ENCODE peak calls at places on chromosomes 2 and 18, in four cellular contexts. T is IMR-90, X is transverse colon, R is esophagus squamous epithelium. A is an unnamed sample.

GRCh38 chr18:44602845-44603244 is 77.8 kb upstream of the SETBP1 start:
- DNase-seq in R (no peak), X (no peak), T (no peak), A (no peak)

GRCh38 chr2:165018207-165018606 is 62.9 kb upstream of the SLC38A11 start:
- DNase-seq in T (peak; percentile 1), X (no peak), R (no peak), A (no peak)

GRCh38 chr18:74284501-74285004 is 7.2 kb downstream of the CYB5A start:
- DNase-seq in X (no peak), R (no peak), T (no peak), A (peak; percentile 79)

GRCh38 chr2:168050377-168050776 is 197.0 kb downstream of the STK39 start:
- DNase-seq in R (no peak), T (no peak), X (no peak), A (no peak)

GRCh38 chr2:237475704-237476107 is 11.3 kb upstream of the MLPH start:
- DNase-seq in X (no peak), T (peak; percentile 60), R (no peak), A (no peak)

GRCh38 chr18:57052173-57052572 is 94.7 kb upstream of the BOD1L2 start:
- DNase-seq in X (no peak), R (no peak), T (no peak), A (no peak)

GRCh38 chr2:190781604-190782198 is 98.9 kb upstream of the GLS start:
- DNase-seq in X (peak; percentile 63), R (no peak), T (peak; percentile 76), A (no peak)

GRCh38 chr2:128311755-128312341 is 6.8 kb downstream of the HS6ST1 start:
- DNase-seq in R (no peak), X (no peak), T (no peak), A (peak; percentile 72)

GRCh38 chr18:34576622-34577021 is 133.5 kb upstream of the DTNA start:
- DNase-seq in T (no peak), X (no peak), R (no peak), A (no peak)

GRCh38 chr2:226726546-226726945 is 73.1 kb downstream of the IRS1 start:
- DNase-seq in T (peak; percentile 63), R (no peak), X (no peak), A (no peak)

GRCh38 chr2:219254590-219255219 is 987 bp upstream of the TUBA4A start:
- DNase-seq in X (no peak), T (no peak), R (no peak), A (no peak)

GRCh38 chr2:96100893-96101304 is 15.5 kb downstream of the ADRA2B start:
- DNase-seq in T (no peak), X (no peak), R (no peak), A (no peak)

GRCh38 chr2:206250041-206250897 is 24.2 kb upstream of the ZDBF2 start:
- DNase-seq in R (no peak), X (no peak), T (peak; percentile 4), A (no peak)

GRCh38 chr2:128722469-128722868 is 403.8 kb upstream of the HS6ST1 start:
- DNase-seq in X (no peak), R (no peak), T (no peak), A (no peak)

GRCh38 chr2:63888490-63889402 is 47.0 kb downstream of the UGP2 start:
- DNase-seq in R (no peak), T (peak; percentile 48), X (peak; percentile 32), A (no peak)

GRCh38 chr2:223051580-223052375 is at the start of gene KCNE4:
- DNase-seq in R (no peak), X (peak; percentile 17), T (peak; percentile 82), A (no peak)
- TF ChIP-seq POLR2A in R (no peak), X (peak; percentile 62), T (peak; percentile 94), A (no peak)

DNA sequence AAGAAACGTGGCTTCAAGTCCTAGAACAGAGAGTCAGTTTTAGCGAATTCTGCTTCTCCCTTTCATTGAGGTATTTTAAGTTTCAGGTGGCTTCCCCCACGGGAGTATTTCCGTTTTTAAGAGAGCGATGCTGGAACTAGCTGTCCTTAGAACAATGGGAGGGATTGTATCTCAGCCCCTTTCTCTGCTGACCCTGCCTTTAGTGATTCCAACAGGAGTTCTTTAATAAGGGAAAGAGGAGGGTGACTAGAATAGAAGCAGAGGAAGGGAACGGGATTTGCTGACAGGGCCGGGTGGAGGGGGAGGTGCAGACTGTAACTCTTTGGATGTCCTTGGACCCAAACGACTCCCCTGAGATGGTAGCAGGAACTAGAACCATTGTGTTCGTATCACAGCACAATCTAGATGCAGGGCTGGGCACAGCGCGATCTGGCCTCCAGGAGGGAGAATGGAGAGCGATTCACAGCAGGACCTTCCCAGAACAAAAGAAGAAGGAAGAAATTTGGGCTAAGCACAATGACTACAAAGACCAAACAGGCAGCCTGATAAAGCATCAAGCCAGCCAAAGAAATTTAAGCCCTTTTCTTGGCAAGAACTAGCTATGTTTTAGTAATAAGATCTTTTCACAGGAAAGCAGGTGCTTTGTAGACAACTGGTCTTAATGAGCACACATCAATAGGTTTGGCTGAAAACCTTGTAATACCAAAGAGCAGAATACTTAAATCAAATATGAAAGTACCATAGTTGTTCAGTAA is 15.8 kb upstream of the RTTN start:
- DNase-seq in T (no peak), R (no peak), X (no peak), A (no peak)
- H3K4me3 ChIP-seq in T (no peak overlapping the region), R (no peak overlapping the region), X (no peak overlapping the region), A (no peak overlapping the region)

GRCh38 chr2:157876771-157877108 is 610 bp upstream of the ACVR1 start:
- DNase-seq in X (no peak), T (peak; percentile 11), R (no peak), A (no peak)

GRCh38 chr2:157875720-157876065 is 437 bp downstream of the ACVR1 start:
- DNase-seq in T (no peak), R (no peak), X (peak; percentile 71), A (peak; percentile 89)

GRCh38 chr2:157877761-157878400 is 1.8 kb upstream of the ACVR1 start:
- DNase-seq in R (no peak), T (no peak), X (no peak), A (no peak)

GRCh38 chr2:157874997-157875719 is 972 bp downstream of the ACVR1 start:
- DNase-seq in X (peak; percentile 11), T (peak; percentile 93), R (no peak), A (peak; percentile 48)

GRCh38 chr2:157876066-157876770 is at the start of gene ACVR1:
- DNase-seq in R (peak; percentile 62), T (peak; percentile 98), X (peak; percentile 95), A (peak; percentile 92)
- TF ChIP-seq CTCF in R (peak; percentile 48), T (peak; percentile 52), X (no peak), A (no peak)

DNA sequence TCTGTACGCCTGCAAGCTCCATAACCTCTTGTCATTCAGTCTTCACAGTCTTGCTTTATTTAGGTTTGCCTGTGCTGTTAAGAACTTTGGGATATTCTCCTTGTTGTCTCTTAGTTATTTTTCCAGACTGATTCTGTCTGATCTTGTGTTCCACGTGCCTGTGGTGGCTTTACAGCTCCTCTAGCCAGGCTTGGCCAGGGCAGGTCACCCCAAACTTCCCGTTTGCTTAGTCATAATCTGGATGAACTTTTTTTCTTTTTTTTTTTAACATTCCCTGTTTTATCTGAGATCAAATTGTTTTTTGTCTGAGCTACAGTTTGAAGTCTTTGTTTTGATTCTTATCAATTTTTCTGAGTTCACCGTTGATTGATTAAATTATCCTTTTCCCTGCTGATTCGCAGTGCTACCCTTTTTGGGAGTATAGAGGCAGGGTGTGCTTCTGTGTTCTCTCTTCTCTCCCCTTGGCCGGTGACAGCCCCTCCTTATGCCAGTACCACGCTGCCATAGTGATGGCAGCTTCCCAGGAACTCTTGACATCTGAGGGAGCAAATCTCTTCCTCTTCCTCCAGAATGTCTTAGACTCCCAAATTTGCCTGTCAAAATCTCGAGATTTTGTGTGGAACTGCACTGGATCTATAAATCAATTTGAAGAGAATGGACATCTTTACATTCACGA is 2.5 kb downstream of the SP100 start:
- DNase-seq in X (no peak), R (no peak), T (peak; percentile 77), A (no peak)
- TF ChIP-seq POLR2A in X (no peak), R (no peak), T (no peak), A (no peak)

GRCh38 chr2:231925303-231926179 is 655 bp downstream of the NPPC start:
- DNase-seq in X (peak; percentile 83), R (no peak), T (peak; percentile 83), A (peak; percentile 95)
- H3K4me3 ChIP-seq in X (peak overlapping the region; percentile 30), R (peak overlapping the region; percentile 48), T (peak overlapping the region; percentile 41), A (peak overlapping the region; percentile 21)

DNA sequence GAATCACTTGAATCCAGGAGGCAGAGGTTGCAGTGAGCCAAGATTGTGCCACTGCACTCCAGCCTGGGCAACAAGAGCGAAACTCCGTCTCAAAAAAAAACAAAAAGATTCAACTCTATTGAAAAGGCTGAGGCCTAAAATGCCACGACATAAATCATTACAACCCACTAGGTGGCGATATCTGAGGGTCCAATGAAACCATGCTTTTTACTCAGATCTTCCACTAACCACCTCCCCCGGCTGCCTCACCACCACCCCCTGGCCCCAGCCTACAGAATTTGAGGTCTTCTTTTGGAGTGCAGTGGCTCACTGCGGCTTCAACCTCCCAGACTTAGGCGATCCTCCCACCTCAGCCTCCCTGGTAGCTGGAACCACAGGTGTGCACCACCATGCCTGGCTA is 57.5 kb downstream of the AP1S3 start:
- DNase-seq in R (no peak), T (peak; percentile 34), X (no peak), A (no peak)
- TF ChIP-seq CTCF in R (no peak), T (peak; percentile 41), X (peak; percentile 17), A (no peak)

DNA sequence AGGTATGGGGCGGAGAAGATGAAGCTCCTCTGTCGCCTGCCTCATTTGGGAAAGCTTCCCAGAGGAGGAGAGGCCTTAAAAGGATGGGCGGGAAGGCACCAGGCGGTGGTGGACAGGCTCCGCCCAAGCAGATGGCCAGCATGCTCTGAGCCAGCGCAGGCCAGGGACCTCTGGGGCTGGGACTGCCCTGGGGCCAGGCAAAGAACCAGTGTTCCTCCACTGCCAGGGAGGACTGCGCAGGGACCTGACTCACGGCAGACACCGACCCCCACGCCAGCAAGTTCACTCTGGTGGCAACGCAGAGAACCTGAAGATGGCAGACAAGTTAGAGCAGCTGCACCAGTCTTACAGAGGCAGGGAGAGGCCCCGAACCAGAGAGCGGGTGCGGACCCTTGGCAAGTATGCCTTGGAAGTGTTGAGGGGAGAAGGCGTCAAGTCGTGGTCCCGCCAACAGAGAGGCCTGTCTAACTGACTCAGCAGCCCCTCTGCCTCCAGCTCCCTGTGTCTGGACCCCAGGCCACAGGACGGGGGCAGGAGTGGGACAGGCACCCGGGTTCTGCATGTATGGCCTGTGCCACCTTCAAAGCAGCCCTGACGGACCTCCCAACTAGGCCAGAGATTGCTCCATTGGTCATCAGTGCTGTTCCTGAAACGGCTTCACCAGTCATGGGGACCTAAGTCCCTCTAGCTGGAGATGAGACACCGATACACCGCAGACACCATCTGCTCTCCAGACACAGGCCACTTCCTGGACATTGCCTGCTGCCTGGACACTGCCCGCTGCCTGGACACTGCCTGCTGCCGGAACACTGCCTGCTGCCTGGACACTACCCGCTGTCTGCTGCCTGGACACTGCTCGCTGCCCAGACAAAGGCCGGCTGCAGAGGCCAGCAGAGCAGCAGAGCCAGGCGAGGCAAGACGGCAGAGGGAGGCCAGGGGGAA is 124.7 kb downstream of the HDAC4 start:
- DNase-seq in X (peak; percentile 59), R (no peak), T (no peak), A (peak; percentile 93)
- TF ChIP-seq POLR2A in X (no peak), R (no peak), T (no peak), A (no peak)

DNA sequence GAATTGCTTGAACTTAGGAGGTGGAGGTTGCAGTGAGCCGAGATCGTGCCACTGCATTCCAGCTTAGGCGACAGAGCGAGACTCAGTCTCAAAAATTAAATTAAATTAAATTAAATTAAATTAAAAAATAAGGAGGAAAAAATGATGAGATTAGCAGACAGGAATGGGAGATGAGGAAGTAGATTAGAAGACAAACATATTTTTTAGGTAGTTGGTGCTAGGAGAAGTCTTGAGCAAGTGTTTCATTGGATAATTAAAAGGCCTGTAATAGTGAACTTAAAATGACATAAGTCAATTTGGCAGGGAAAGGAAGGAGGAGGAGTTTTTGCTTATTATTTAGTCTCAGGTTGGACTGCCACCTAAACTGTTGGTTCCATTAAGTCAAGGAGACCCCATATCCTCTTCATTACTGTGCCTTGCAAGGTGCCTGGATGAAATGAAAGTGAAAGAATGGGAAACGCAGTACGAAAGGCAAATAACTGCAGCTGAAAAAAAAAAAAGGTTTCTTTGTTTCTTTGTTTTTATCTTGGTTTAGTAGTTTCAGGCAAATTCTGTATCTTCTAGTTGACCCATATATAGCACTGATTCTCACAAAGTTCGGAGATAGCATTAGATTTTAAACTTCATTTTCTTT is 162.0 kb downstream of the SLC8A1 start:
- DNase-seq in R (no peak), X (no peak), T (no peak), A (no peak)
- H3K4me3 ChIP-seq in R (no peak overlapping the region), X (no peak overlapping the region), T (no peak overlapping the region), A (no peak overlapping the region)